ENCODE peak calls at places on chromosomes 13 and 19, in ten cellular contexts. F is stomach, C is HepG2, B is breast epithelium, H is K562, W is GM12892, N is H1, P is Panc1, R is GM12891, M is esophagus muscularis mucosa. D is an unnamed sample.

GRCh38 chr13:89465366-89465765 is 1794.2 kb downstream of the SLITRK5 start:
- DNase-seq in H (no peak), F (no peak), P (no peak), N (no peak), W (no peak), M (no peak), C (no peak), B (no peak), R (no peak), D (no peak)

GRCh38 chr13:100584901-100585300 is 3.7 kb downstream of the GGACT start:
- DNase-seq in W (no peak), P (no peak), H (no peak), N (no peak), B (no peak), M (no peak), R (no peak), C (no peak), F (no peak), D (no peak)

GRCh38 chr19:16588089-16588823 is 16.0 kb upstream of the SLC35E1 start:
- DNase-seq in M (no peak), N (no peak), F (no peak), P (no peak), H (peak), B (no peak), R (peak), C (no peak), W (peak), D (peak)

GRCh38 chr13:86446311-86446710 is 647.1 kb upstream of the SLITRK6 start:
- DNase-seq in F (no peak), B (no peak), N (peak), M (no peak), P (no peak), W (no peak), R (no peak), H (no peak), C (no peak), D (no peak)

GRCh38 chr19:10565028-10565566 is 713 bp downstream of the KRI1 start:
- DNase-seq in F (peak), C (no peak), P (no peak), W (peak), B (peak), H (peak), N (no peak), M (no peak), R (peak), D (no peak)

GRCh38 chr13:25945596-25945995 is 106.2 kb downstream of the SHISA2 start:
- DNase-seq in M (no peak), R (no peak), N (no peak), C (no peak), F (no peak), W (no peak), B (no peak), H (no peak), P (no peak), D (no peak)

GRCh38 chr19:9381367-9381785 is 18.6 kb downstream of the ZNF177 start:
- DNase-seq in B (no peak), H (no peak), P (no peak), R (no peak), F (no peak), N (no peak), M (no peak), W (no peak), C (no peak), D (no peak)

GRCh38 chr19:17538684-17539287 is 16.7 kb upstream of the COLGALT1 start:
- DNase-seq in H (no peak), N (no peak), F (no peak), P (no peak), M (no peak), W (no peak), R (no peak), B (no peak), C (no peak), D (no peak)

GRCh38 chr13:101398191-101398590 is 18.1 kb downstream of the NALCN start:
- DNase-seq in R (no peak), H (no peak), B (no peak), W (no peak), M (peak), F (no peak), N (no peak), P (no peak), C (no peak), D (no peak)

GRCh38 chr19:45636902-45637301 is 2.3 kb downstream of the EML2 start:
- DNase-seq in W (no peak), M (no peak), B (no peak), R (no peak), N (no peak), P (no peak), F (no peak), C (no peak), H (no peak), D (no peak)

GRCh38 chr19:3670796-3671679 is 29.2 kb downstream of the PIP5K1C start:
- DNase-seq in N (no peak), W (peak), F (peak), C (no peak), P (no peak), B (peak), H (peak), R (peak), M (peak), D (no peak)

GRCh38 chr19:8485561-8486371 is 16.7 kb downstream of the PRAM1 start:
- DNase-seq in C (no peak), N (no peak), P (no peak), H (no peak), M (no peak), F (no peak), B (no peak), W (no peak), R (no peak), D (no peak)

GRCh38 chr19:29483641-29483920 is 42.2 kb upstream of the VSTM2B start:
- DNase-seq in F (no peak), W (no peak), H (no peak), M (peak), B (no peak), R (no peak), N (no peak), P (no peak), C (no peak), D (no peak)

GRCh38 chr19:4066682-4067395 is at the start of gene ZBTB7A:
- DNase-seq in C (peak), N (no peak), P (no peak), R (no peak), F (peak), H (peak), B (peak), M (no peak), W (no peak), D (peak)

GRCh38 chr13:100808330-100808729 is 133.7 kb upstream of the TMTC4 start:
- DNase-seq in N (no peak), P (no peak), H (no peak), F (no peak), M (no peak), R (no peak), C (peak), B (no peak), W (no peak), D (no peak)

GRCh38 chr19:10289167-10289835 is 451 bp upstream of the ICAM5 start:
- DNase-seq in F (peak), N (no peak), R (no peak), B (no peak), H (peak), C (peak), P (no peak), M (no peak), W (no peak), D (no peak)

GRCh38 chr13:66635526-66635925 is 594.6 kb downstream of the PCDH9 start:
- DNase-seq in R (no peak), P (no peak), C (no peak), M (no peak), B (no peak), N (no peak), H (no peak), W (no peak), F (no peak), D (no peak)

GRCh38 chr13:26993780-26994179 is 177.8 kb downstream of the USP12 start:
- DNase-seq in C (no peak), H (no peak), P (no peak), W (no peak), M (no peak), F (no peak), R (no peak), B (no peak), N (no peak), D (no peak)

GRCh38 chr19:10701955-10702307 is 692 bp downstream of the QTRT1 start:
- DNase-seq in B (no peak), C (peak), R (no peak), W (no peak), P (no peak), M (no peak), F (no peak), N (no peak), H (peak), D (no peak)

GRCh38 chr19:46015080-46015960 is 7.5 kb downstream of the PGLYRP1 start:
- DNase-seq in B (peak), W (peak), C (no peak), H (no peak), P (no peak), F (peak), R (peak), M (no peak), N (peak), D (peak)

GRCh38 chr13:27007166-27007565 is 164.4 kb downstream of the USP12 start:
- DNase-seq in N (no peak), B (no peak), P (no peak), W (no peak), C (no peak), R (no peak), M (no peak), H (no peak), F (no peak), D (no peak)

GRCh38 chr19:5154129-5154798 is 185.4 kb downstream of the KDM4B start:
- DNase-seq in W (peak), H (peak), R (peak), C (peak), N (no peak), B (no peak), M (no peak), F (peak), P (no peak), D (no peak)

GRCh38 chr19:29171525-29171924 is 41.4 kb downstream of the UQCRFS1 start:
- DNase-seq in N (no peak), R (no peak), F (no peak), M (no peak), H (no peak), P (no peak), W (no peak), C (no peak), B (no peak), D (no peak)

GRCh38 chr19:33705090-33705847 is 83.5 kb downstream of the CHST8 start:
- DNase-seq in M (no peak), R (no peak), P (no peak), H (no peak), C (no peak), F (no peak), N (no peak), W (no peak), B (no peak), D (no peak)

GRCh38 chr19:56108447-56109195 is 12.5 kb downstream of the ZNF787 start:
- DNase-seq in M (no peak), W (no peak), C (no peak), B (peak), R (no peak), P (no peak), F (peak), N (no peak), H (no peak), D (no peak)

GRCh38 chr19:45010306-45010705 is 9.0 kb downstream of the RELB start:
- DNase-seq in P (no peak), W (no peak), H (peak), N (no peak), C (no peak), B (no peak), M (no peak), R (no peak), F (no peak), D (no peak)

GRCh38 chr13:44415815-44416214 is 42.2 kb downstream of the SERP2 start:
- DNase-seq in P (no peak), H (no peak), W (no peak), M (no peak), R (no peak), N (no peak), F (no peak), C (no peak), B (no peak), D (no peak)

GRCh38 chr19:24142771-24143170 is 55.8 kb downstream of the ZNF254 start:
- DNase-seq in F (no peak), H (no peak), R (no peak), C (no peak), M (no peak), N (no peak), W (no peak), B (no peak), P (no peak), D (no peak)

GRCh38 chr19:39631178-39631577 is 24.5 kb upstream of the LGALS16 start:
- DNase-seq in M (no peak), N (no peak), F (no peak), B (no peak), P (peak), W (no peak), C (no peak), H (no peak), R (no peak), D (no peak)

GRCh38 chr13:28583661-28584091 is 75.3 kb upstream of the POMP start:
- DNase-seq in M (no peak), F (no peak), W (no peak), R (no peak), H (peak), C (no peak), N (no peak), B (no peak), P (no peak), D (no peak)

GRCh38 chr13:59416561-59416960 is 747.2 kb downstream of the DIAPH3 start:
- DNase-seq in N (no peak), P (no peak), F (no peak), C (no peak), R (no peak), M (no peak), H (no peak), B (no peak), W (no peak), D (no peak)

GRCh38 chr19:56639217-56639616 is 3.7 kb upstream of the SMIM17 start:
- DNase-seq in F (no peak), C (no peak), B (no peak), H (peak), M (no peak), P (no peak), W (no peak), R (no peak), N (no peak), D (no peak)

GRCh38 chr19:19485161-19485997 is 30.0 kb downstream of the TSSK6 start:
- DNase-seq in C (no peak), N (no peak), P (no peak), F (no peak), R (no peak), M (no peak), B (no peak), H (no peak), W (no peak), D (no peak)

DNA sequence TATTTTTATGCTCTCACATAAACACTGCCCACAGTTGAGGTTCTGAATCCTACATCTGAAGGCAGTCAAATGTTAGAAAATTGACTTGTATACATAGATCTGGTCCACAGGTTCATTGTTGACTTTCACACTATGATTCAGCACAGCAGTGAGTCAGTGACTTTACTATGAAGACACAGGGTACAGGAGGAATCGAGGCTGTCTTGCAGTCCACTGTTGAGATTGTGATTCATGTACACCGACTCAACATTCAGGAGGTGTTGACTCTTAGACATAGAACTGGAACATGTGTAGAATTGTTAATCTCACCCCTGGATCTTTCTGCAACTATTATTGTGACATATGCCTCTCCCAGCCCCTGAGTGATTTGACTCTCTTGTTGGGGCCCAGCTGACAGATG is 74.3 kb upstream of the ZNF43 start:
- DNase-seq in C (no peak), N (no peak), W (no peak), B (no peak), H (no peak), R (no peak), P (peak), F (no peak), M (no peak), D (no peak)
- TF ChIP-seq POLR2AphosphoS5 in C (no peak), N (no peak), W (no peak), B (no peak), H (no peak), R (no peak), P (no peak), F (no peak), M (no peak), D (no peak)

DNA sequence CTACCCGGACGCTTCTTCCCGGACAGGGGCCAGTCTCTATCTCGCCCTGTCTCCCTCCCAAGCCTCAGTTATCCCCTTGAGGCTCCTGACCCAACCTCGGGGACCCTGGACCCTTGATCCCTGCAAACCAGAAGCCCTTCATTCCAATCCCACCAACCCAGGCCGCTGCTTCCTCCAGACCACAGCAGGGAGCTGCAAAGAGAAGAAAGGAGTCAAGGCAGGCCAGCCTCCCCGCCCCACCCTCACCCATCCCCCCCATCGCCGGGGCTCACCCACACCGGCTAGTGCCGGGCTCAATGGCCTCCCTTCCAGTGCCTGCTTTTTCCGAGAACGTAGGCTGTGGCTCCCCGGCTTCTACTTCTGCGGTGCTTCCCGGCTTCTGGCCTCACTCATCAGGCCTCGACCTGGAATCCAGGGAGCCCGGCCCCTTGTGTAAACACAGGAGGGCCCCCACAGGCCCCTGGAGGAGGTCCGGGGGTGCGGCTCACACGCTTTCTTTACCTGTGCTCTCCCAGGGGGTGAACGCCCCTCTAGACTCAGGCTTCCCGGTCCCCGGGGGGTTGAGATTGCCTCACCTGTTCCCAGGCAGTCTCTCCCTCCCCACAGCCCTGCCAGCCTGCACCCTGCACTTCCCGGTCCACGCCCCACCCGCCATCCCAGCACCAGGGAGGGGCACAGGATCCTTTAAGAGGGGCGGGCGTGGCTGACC is at the start of gene FAM83E:
- DNase-seq in B (no peak), P (no peak), R (no peak), H (peak), W (no peak), F (peak), M (no peak), C (no peak), N (no peak), D (peak)
- TF ChIP-seq POLR2AphosphoS5 in B (no peak), P (no peak), R (peak), H (peak), W (peak), F (peak), M (no peak), C (no peak), N (peak), D (peak)

GRCh38 chr13:108146642-108147041 is 68.7 kb downstream of the LIG4 start:
- DNase-seq in H (no peak), P (no peak), B (no peak), R (no peak), C (no peak), N (no peak), F (no peak), W (no peak), M (no peak), D (no peak)
- TF ChIP-seq POLR2AphosphoS5 in H (no peak), P (no peak), B (no peak), R (no peak), C (no peak), N (no peak), F (no peak), W (no peak), M (no peak), D (no peak)

GRCh38 chr19:1216756-1217155 is 11.2 kb downstream of the STK11 start:
- DNase-seq in H (no peak), N (no peak), B (no peak), M (no peak), R (no peak), W (no peak), P (no peak), F (no peak), C (no peak), D (no peak)

GRCh38 chr19:1211494-1212234 is 6.1 kb downstream of the STK11 start:
- DNase-seq in H (no peak), R (no peak), M (no peak), B (peak), P (no peak), N (no peak), W (no peak), C (no peak), F (peak), D (peak)

GRCh38 chr19:1214299-1214861 is 8.8 kb downstream of the STK11 start:
- DNase-seq in N (no peak), B (no peak), F (no peak), M (no peak), W (no peak), P (no peak), R (no peak), C (no peak), H (no peak), D (no peak)

GRCh38 chr19:1214862-1215731 is 9.5 kb downstream of the STK11 start:
- DNase-seq in W (no peak), F (peak), R (no peak), N (no peak), M (no peak), H (no peak), C (no peak), P (no peak), B (no peak), D (no peak)

GRCh38 chr19:1213391-1214286 is 8.1 kb downstream of the STK11 start:
- DNase-seq in W (no peak), M (no peak), C (no peak), N (no peak), P (no peak), R (peak), H (no peak), B (peak), F (peak), D (peak)
- TF ChIP-seq POLR2AphosphoS5 in W (no peak), M (peak), C (no peak), N (no peak), P (no peak), R (no peak), H (no peak), B (no peak), F (no peak), D (peak)

DNA sequence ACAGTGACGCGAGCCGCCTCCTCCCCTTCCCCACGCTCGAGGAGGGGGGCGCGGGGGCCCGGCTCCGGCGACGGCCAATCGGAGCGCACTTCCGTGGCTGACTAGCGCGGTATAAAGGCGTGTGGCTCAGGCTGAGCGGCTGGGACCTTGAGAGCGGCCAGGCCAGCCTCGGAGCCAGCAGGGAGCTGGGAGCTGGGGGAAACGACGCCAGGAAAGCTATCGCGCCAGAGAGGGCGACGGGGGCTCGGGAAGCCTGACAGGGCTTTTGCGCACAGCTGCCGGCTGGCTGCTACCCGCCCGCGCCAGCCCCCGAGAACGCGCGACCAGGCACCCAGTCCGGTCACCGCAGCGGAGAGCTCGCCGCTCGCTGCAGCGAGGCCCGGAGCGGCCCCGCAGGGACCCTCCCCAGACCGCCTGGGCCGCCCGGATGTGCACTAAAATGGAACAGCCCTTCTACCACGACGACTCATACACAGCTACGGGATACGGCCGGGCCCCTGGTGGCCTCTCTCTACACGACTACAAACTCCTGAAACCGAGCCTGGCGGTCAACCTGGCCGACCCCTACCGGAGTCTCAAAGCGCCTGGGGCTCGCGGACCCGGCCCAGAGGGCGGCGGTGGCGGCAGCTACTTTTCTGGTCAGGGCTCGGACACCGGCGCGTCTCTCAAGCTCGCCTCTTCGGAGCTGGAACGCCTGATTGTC is at the start of gene JUNB:
- DNase-seq in P (no peak), H (peak), W (peak), F (peak), C (peak), M (peak), N (no peak), B (peak), R (no peak), D (peak)
- TF ChIP-seq POLR2AphosphoS5 in P (peak), H (peak), W (peak), F (peak), C (peak), M (no peak), N (peak), B (peak), R (peak), D (peak)

GRCh38 chr13:49303533-49304252 is 56.0 kb downstream of the CDADC1 start:
- DNase-seq in B (peak), P (no peak), C (peak), R (no peak), H (no peak), N (no peak), W (no peak), M (no peak), F (peak), D (no peak)
- TF ChIP-seq POLR2AphosphoS5 in B (no peak), P (no peak), C (no peak), R (no peak), H (no peak), N (no peak), W (no peak), M (no peak), F (peak), D (no peak)

D was measured in prostate gland.